ENCODE peak calls at places on chromosome 18, in nine cellular contexts. U is iris pigment epithelial cell; J is EL; D is erythroblast; P is stimulated activated CD4-positive, alpha-beta T cell treated with anti-CD3 and anti-CD28 coated beads, Interleukin-15, amount 100 ng/mL, for 1 hour; B is neuronal stem cell; G is COR-L47; T is fibroblast of mammary gland; E is breast epithelium. V is an unnamed sample.

GRCh38 chr18:27704721-27705361 is 472.1 kb downstream of the CDH2 start:
- DNase-seq in U (no peak), J (no peak), D (no peak), P (no peak), B (no peak), G (no peak), T (no peak), E (no peak), V (no peak)

GRCh38 chr18:58671941-58672565 is 788 bp downstream of the MALT1 start:
- DNase-seq in U (peak; percentile 68), J (peak; percentile 50), D (peak; percentile 69), P (no peak), B (no peak), G (no peak), T (peak; percentile 53), E (no peak), V (no peak)

GRCh38 chr18:43826215-43826614 is 548.9 kb upstream of the SYT4 start:
- DNase-seq in U (no peak), J (no peak), D (no peak), P (no peak), B (no peak), G (no peak), T (no peak), E (no peak), V (no peak)

GRCh38 chr18:52343138-52343537 is 3.1 kb downstream of the DCC start:
- DNase-seq in U (no peak), J (no peak), D (no peak), P (no peak), B (no peak), G (peak; percentile 3), T (no peak), E (no peak), V (no peak)

GRCh38 chr18:27491772-27492171 is 306.7 kb upstream of the CHST9 start:
- DNase-seq in U (no peak), J (no peak), D (no peak), P (no peak), B (no peak), G (no peak), T (no peak), E (no peak), V (no peak)

GRCh38 chr18:78525364-78526111 is 454.1 kb upstream of the SALL3 start:
- DNase-seq in U (peak; percentile 38), J (no peak), D (no peak), P (no peak), B (no peak), G (no peak), T (peak; percentile 1), E (no peak), V (no peak)

GRCh38 chr18:1499265-1499664 is 594.6 kb downstream of the ADCYAP1 start:
- DNase-seq in U (no peak), J (no peak), D (no peak), P (no peak), B (no peak), G (peak; percentile 29), T (no peak), E (no peak), V (no peak)

GRCh38 chr18:5865521-5865920 is 29.8 kb downstream of the TMEM200C start:
- DNase-seq in U (no peak), J (no peak), D (no peak), P (no peak), B (no peak), G (no peak), T (no peak), E (no peak), V (no peak)

GRCh38 chr18:40159141-40160017 is 1795.7 kb upstream of the PIK3C3 start:
- DNase-seq in U (peak; percentile 72), J (no peak), D (peak; percentile 23), P (no peak), B (peak; percentile 26), G (peak; percentile 92), T (peak; percentile 63), E (no peak), V (no peak)

GRCh38 chr18:63207154-63207790 is 112.3 kb downstream of the BCL2 start:
- DNase-seq in U (no peak), J (no peak), D (no peak), P (no peak), B (no peak), G (peak; percentile 79), T (no peak), E (no peak), V (no peak)

GRCh38 chr18:39480494-39481245 is 1915.1 kb upstream of the CELF4 start:
- DNase-seq in U (no peak), J (no peak), D (no peak), P (no peak), B (no peak), G (no peak), T (no peak), E (no peak), V (no peak)

GRCh38 chr18:66160007-66160406 is 409.2 kb downstream of the CDH7 start:
- DNase-seq in U (no peak), J (no peak), D (no peak), P (no peak), B (no peak), G (no peak), T (no peak), E (no peak), V (no peak)

GRCh38 chr18:36756262-36756661 is 72.5 kb downstream of the TPGS2 start:
- DNase-seq in U (no peak), J (peak; percentile 57), D (no peak), P (no peak), B (no peak), G (no peak), T (peak; percentile 55), E (no peak), V (no peak)

GRCh38 chr18:58235001-58235436 is 191.0 kb downstream of the NEDD4L start:
- DNase-seq in U (no peak), J (no peak), D (no peak), P (no peak), B (no peak), G (peak; percentile 50), T (no peak), E (no peak), V (no peak)

GRCh38 chr18:77144451-77145118 is 12.0 kb upstream of the MBP start:
- DNase-seq in U (no peak), J (no peak), D (no peak), P (no peak), B (no peak), G (no peak), T (no peak), E (no peak), V (no peak)

GRCh38 chr18:73852789-73853188 is 294.8 kb downstream of the FBXO15 start:
- DNase-seq in U (no peak), J (no peak), D (no peak), P (no peak), B (no peak), G (no peak), T (no peak), E (no peak), V (no peak)

GRCh38 chr18:36688020-36688965 is 140.5 kb downstream of the TPGS2 start:
- DNase-seq in U (peak; percentile 70), J (peak; percentile 67), D (peak; percentile 72), P (no peak), B (peak; percentile 59), G (peak; percentile 33), T (peak; percentile 75), E (peak; percentile 67), V (peak; percentile 19)

GRCh38 chr18:9575558-9575957 is 38.8 kb downstream of the PPP4R1 start:
- DNase-seq in U (peak; percentile 98), J (peak; percentile 80), D (peak; percentile 93), P (no peak), B (peak; percentile 39), G (peak; percentile 86), T (peak; percentile 97), E (peak; percentile 76), V (no peak)

GRCh38 chr18:59787998-59788875 is 91.0 kb upstream of the CCBE1 start:
- DNase-seq in U (peak; percentile 88), J (peak; percentile 82), D (no peak), P (no peak), B (no peak), G (no peak), T (peak; percentile 90), E (no peak), V (no peak)

GRCh38 chr18:24014986-24015896 is 687 bp downstream of the TTC39C start:
- DNase-seq in U (peak; percentile 80), J (peak; percentile 77), D (peak; percentile 31), P (no peak), B (peak; percentile 46), G (peak; percentile 60), T (peak; percentile 81), E (peak; percentile 39), V (peak; percentile 36)

GRCh38 chr18:59079264-59079972 is 60.3 kb upstream of the SEC11C start:
- DNase-seq in U (no peak), J (no peak), D (no peak), P (no peak), B (no peak), G (peak; percentile 86), T (no peak), E (no peak), V (no peak)

GRCh38 chr18:77140439-77141109 is 8.0 kb upstream of the MBP start:
- DNase-seq in U (no peak), J (no peak), D (peak; percentile 75), P (no peak), B (no peak), G (peak; percentile 70), T (no peak), E (no peak), V (peak; percentile 72)

GRCh38 chr18:22346968-22347611 is 70.6 kb downstream of the CTAGE1 start:
- DNase-seq in U (peak; percentile 72), J (peak; percentile 67), D (no peak), P (no peak), B (peak; percentile 54), G (no peak), T (peak; percentile 49), E (no peak), V (no peak)

GRCh38 chr18:26794210-26795101 is 71.1 kb downstream of the AQP4 start:
- DNase-seq in U (no peak), J (no peak), D (no peak), P (no peak), B (no peak), G (no peak), T (no peak), E (no peak), V (no peak)

GRCh38 chr18:24968233-24968775 is 383.7 kb downstream of the ZNF521 start:
- DNase-seq in U (no peak), J (no peak), D (no peak), P (no peak), B (no peak), G (no peak), T (peak; percentile 79), E (no peak), V (no peak)

GRCh38 chr18:62242955-62243354 is 55.9 kb downstream of the RELCH start:
- DNase-seq in U (no peak), J (no peak), D (no peak), P (no peak), B (no peak), G (no peak), T (peak; percentile 30), E (no peak), V (no peak)

GRCh38 chr18:5738561-5738960 is 156.8 kb downstream of the TMEM200C start:
- DNase-seq in U (no peak), J (no peak), D (no peak), P (no peak), B (no peak), G (no peak), T (no peak), E (no peak), V (no peak)